ENCODE peak calls at places on chromosomes 1 and 21, in eight cellular contexts. X is tibial artery, G is endodermal cell, U is transverse colon, K is small intestine, E is lower lobe of right lung, Z is heart left ventricle, V is tibial nerve. J is an unnamed sample.

GRCh38 chr1:3037281-3038040 is 16.2 kb downstream of the ACTRT2 start:
- DNase-seq in V (no peak), X (no peak), E (no peak), G (no peak), Z (peak; percentile 44), K (no peak), U (no peak), J (peak; percentile 52)

GRCh38 chr1:171712341-171712740 is 29.5 kb downstream of the VAMP4 start:
- DNase-seq in X (no peak), E (no peak), G (no peak), U (no peak), V (no peak), Z (no peak), K (no peak), J (no peak)

GRCh38 chr1:50474859-50475809 is 51.9 kb upstream of the DMRTA2 start:
- DNase-seq in V (no peak), X (no peak), K (peak; percentile 78), E (no peak), Z (no peak), G (peak; percentile 91), U (no peak), J (no peak)

GRCh38 chr1:50603274-50604271 is 180.3 kb upstream of the DMRTA2 start:
- DNase-seq in E (no peak), X (no peak), U (no peak), G (no peak), V (no peak), K (no peak), Z (no peak), J (no peak)

GRCh38 chr1:198449727-198450433 is 90.6 kb downstream of the ATP6V1G3 start:
- DNase-seq in X (no peak), E (no peak), G (no peak), U (no peak), Z (no peak), K (peak; percentile 1), V (no peak), J (no peak)

GRCh38 chr1:20386682-20387081 is 96.0 kb downstream of the VWA5B1 start:
- DNase-seq in G (peak; percentile 49), V (no peak), X (no peak), Z (no peak), K (no peak), U (no peak), E (no peak), J (no peak)

GRCh38 chr1:180210008-180210555 is 20.0 kb upstream of the LHX4 start:
- DNase-seq in G (no peak), V (no peak), Z (peak; percentile 19), E (peak; percentile 13), K (no peak), U (no peak), X (no peak), J (no peak)

GRCh38 chr1:218585565-218586184 is 240.5 kb downstream of the TGFB2 start:
- DNase-seq in G (peak; percentile 91), E (no peak), X (no peak), Z (no peak), V (no peak), K (no peak), U (no peak), J (no peak)

GRCh38 chr1:21589618-21590017 is 79.5 kb downstream of the RAP1GAP start:
- DNase-seq in K (no peak), V (no peak), E (no peak), G (no peak), U (no peak), Z (no peak), X (no peak), J (no peak)

GRCh38 chr1:41388517-41388916 is 27.3 kb downstream of the FOXO6 start:
- DNase-seq in K (no peak), Z (no peak), E (no peak), V (no peak), X (no peak), U (no peak), G (no peak), J (no peak)

GRCh38 chr1:40907899-40908298 is 45.7 kb upstream of the CITED4 start:
- DNase-seq in E (no peak), Z (no peak), X (no peak), V (no peak), G (no peak), K (no peak), U (no peak), J (no peak)

GRCh38 chr1:99005537-99005942 is 879 bp upstream of the PLPPR5 start:
- DNase-seq in Z (no peak), X (no peak), V (no peak), K (no peak), U (no peak), E (no peak), G (peak; percentile 79), J (no peak)

GRCh38 chr1:171740987-171741871 is 636 bp downstream of the VAMP4 start:
- DNase-seq in U (peak; percentile 47), Z (peak; percentile 59), V (peak; percentile 51), E (peak; percentile 56), K (peak; percentile 42), X (peak; percentile 60), G (peak; percentile 60), J (no peak)

GRCh38 chr21:33350676-33351075 is 25.9 kb downstream of the IFNAR1 start:
- DNase-seq in U (no peak), X (no peak), E (no peak), K (no peak), Z (no peak), V (no peak), G (no peak), J (no peak)

GRCh38 chr1:38685373-38685772 is 174.2 kb downstream of the RRAGC start:
- DNase-seq in U (no peak), K (no peak), Z (no peak), X (no peak), V (no peak), G (no peak), E (no peak), J (no peak)

GRCh38 chr21:44083631-44084291 is 23.4 kb upstream of the PWP2 start:
- DNase-seq in V (no peak), Z (no peak), U (no peak), K (peak; percentile 46), G (no peak), E (no peak), X (no peak), J (peak; percentile 62)

GRCh38 chr21:44079846-44080245 is 27.4 kb upstream of the PWP2 start:
- DNase-seq in U (no peak), Z (no peak), G (no peak), K (no peak), V (no peak), E (no peak), X (no peak), J (no peak)

GRCh38 chr21:44085491-44086321 is 21.5 kb upstream of the PWP2 start:
- DNase-seq in Z (no peak), G (no peak), K (no peak), X (no peak), V (no peak), E (no peak), U (no peak), J (peak; percentile 44)

GRCh38 chr21:44084496-44085241 is 22.5 kb upstream of the PWP2 start:
- DNase-seq in K (no peak), U (no peak), G (no peak), V (no peak), X (no peak), E (no peak), Z (no peak), J (no peak)

DNA sequence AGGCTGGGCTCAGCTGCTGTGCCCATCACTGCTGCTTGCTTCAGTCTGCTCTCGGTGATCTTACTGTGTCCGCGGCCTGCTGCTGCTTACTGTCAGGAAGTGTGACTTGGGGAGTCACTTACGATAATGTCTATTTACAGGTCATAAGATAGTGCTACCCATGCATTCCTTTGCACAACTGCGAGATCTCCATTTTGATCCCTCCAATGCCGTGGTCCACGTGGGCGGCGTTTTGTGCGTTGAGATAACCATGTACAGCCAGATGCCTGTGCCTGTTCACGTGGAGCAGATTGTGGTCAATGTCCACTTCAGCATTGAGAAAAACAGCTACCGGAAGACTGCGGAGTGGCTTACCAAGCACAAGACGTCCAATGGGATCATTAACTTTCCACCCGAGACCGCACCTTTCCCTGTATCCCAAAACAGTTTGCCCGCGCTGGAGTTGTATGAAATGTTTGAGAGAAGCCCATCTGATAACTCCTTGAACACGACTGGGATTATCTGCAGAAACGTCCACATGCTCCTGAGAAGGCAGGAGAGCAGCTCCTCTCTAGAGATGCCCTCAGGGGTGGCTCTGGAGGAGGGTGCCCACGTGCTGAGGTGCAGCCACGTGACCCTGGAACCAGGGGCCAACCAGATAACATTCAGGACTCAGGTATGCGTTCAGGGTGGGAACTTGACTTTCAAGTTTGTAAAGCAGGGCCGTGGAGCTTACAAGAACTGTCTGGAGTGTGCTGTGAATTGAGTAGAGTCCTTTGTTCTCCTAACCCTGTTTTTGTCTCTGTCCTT is 24.4 kb upstream of the PWP2 start:
- DNase-seq in E (no peak), X (no peak), Z (no peak), K (peak; percentile 34), G (no peak), U (no peak), V (no peak), J (no peak)
- H3K27ac ChIP-seq in E (peak overlapping the region; percentile 69), X (no peak overlapping the region), Z (peak overlapping the region; percentile 80), K (peak overlapping the region; percentile 36), G (no peak overlapping the region), U (peak overlapping the region; percentile 83), V (peak overlapping the region; percentile 80), J (no peak overlapping the region)

GRCh38 chr1:24101796-24102580 is 9.9 kb downstream of the MYOM3 start:
- DNase-seq in G (no peak), K (peak; percentile 33), U (no peak), V (no peak), E (peak; percentile 39), Z (peak; percentile 44), X (no peak), J (no peak)
- H3K4me3 ChIP-seq in G (no peak overlapping the region), K (no peak overlapping the region), U (no peak overlapping the region), V (no peak overlapping the region), E (no peak overlapping the region), Z (no peak overlapping the region), X (no peak overlapping the region), J (no peak overlapping the region)

DNA sequence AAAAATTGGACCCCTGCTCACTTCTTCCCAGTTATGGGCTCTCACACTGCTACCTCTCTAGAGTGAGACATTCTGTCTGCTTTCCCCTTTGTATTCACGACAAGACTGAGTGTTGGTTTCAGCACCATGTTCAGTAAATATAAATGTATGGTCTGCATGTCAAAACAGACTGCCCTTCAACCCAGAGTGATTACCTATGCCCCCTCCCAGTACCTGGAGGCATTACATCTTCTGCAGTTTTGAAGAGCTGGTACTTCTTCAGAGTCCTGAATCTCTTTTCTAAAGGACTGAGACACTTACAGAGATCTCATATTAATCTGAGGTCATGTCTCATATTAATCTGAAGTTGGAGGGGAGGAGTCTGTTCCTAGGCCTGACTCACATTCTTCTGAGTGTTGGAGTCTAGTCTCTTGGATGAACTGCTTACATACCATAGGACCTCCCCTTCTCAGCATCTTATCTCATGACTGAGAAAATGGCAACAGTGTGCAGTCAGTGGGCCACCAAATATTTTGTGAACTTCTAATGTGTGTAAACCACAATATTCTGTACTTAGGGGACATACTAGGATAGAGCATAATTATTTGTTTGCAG is 80.3 kb downstream of the RGL1 start:
- DNase-seq in Z (no peak), V (no peak), X (no peak), E (no peak), G (no peak), U (no peak), K (no peak), J (no peak)
- H3K4me1 ChIP-seq in Z (peaks cover 4% of the 10 kb centered on the region), V (peaks cover 36% of the 10 kb centered on the region), X (peaks cover 7% of the 10 kb centered on the region), E (peaks cover 62% of the 10 kb centered on the region), G (peaks cover 5% of the 10 kb centered on the region), U (peaks cover 34% of the 10 kb centered on the region), K (peaks cover 16% of the 10 kb centered on the region), J (peaks cover 18% of the 10 kb centered on the region)

DNA sequence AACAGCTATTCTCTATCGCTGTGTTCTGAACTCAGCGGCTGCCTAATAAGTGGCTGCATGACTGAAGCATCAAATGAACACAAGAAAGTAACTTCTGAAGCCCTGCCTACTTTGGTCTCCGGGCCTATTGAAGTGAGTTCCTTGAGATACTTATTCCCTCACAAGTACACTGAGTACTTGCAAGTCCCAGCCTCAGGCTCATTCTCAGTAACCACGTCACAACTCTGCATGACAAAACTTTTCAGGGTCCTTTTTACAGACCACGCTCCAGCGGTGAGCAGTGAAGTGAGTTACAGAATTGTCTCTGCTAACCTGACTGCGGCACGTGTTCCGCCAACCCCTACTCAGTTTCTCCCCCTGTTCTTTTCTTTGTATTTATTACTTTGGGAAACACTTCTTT is 1342.7 kb upstream of the ADGRL4 start:
- DNase-seq in G (peak; percentile 41), K (no peak), E (no peak), Z (no peak), V (no peak), U (no peak), X (no peak), J (no peak)
- H3K27ac ChIP-seq in G (no peak overlapping the region), K (no peak overlapping the region), E (no peak overlapping the region), Z (no peak overlapping the region), V (no peak overlapping the region), U (no peak overlapping the region), X (no peak overlapping the region), J (no peak overlapping the region)

J was measured in ascending aorta.